ENCODE peak calls at places on chromosomes 2 and 18, in five cellular contexts. One of them, this sample, is unnamed. For H3K27me3, the result is how much of the 10 kb centered on the place peaks cover.

GRCh38 chr18:31156831-31157763 is 5.6 kb downstream of the DSC1 start:
- DNase-seq in astrocyte: no peak
- DNase-seq in Peyer's patch: no peak
- DNase-seq in stomach: no peak
- DNase-seq in psoas muscle: no peak
- DNase-seq in this sample: peak

GRCh38 chr2:110752871-110753270 is 20.5 kb downstream of the ACOXL start:
- DNase-seq in psoas muscle: no peak
- DNase-seq in astrocyte: no peak
- DNase-seq in stomach: no peak
- DNase-seq in Peyer's patch: no peak
- DNase-seq in this sample: no peak

GRCh38 chr2:55986700-55987440 is 63.3 kb upstream of the EFEMP1 start:
- DNase-seq in astrocyte: peak
- DNase-seq in stomach: no peak
- DNase-seq in Peyer's patch: no peak
- DNase-seq in psoas muscle: no peak
- DNase-seq in this sample: no peak

GRCh38 chr2:17649026-17649425 is 104.6 kb downstream of the SMC6 start:
- DNase-seq in astrocyte: no peak
- DNase-seq in stomach: no peak
- DNase-seq in psoas muscle: no peak
- DNase-seq in Peyer's patch: no peak
- DNase-seq in this sample: no peak

GRCh38 chr2:529425-529824 is 147.8 kb downstream of the TMEM18 start:
- DNase-seq in stomach: no peak
- DNase-seq in psoas muscle: no peak
- DNase-seq in astrocyte: no peak
- DNase-seq in Peyer's patch: no peak
- DNase-seq in this sample: peak

GRCh38 chr18:75231053-75231406 is 20.4 kb downstream of the TSHZ1 start:
- DNase-seq in Peyer's patch: no peak
- DNase-seq in astrocyte: no peak
- DNase-seq in psoas muscle: no peak
- DNase-seq in stomach: no peak
- DNase-seq in this sample: no peak

GRCh38 chr2:36367497-36368353 is 12.1 kb downstream of the CRIM1 start:
- DNase-seq in Peyer's patch: no peak
- DNase-seq in astrocyte: no peak
- DNase-seq in stomach: no peak
- DNase-seq in psoas muscle: no peak
- DNase-seq in this sample: peak

GRCh38 chr18:24491882-24492281 is 31.4 kb downstream of the HRH4 start:
- DNase-seq in psoas muscle: no peak
- DNase-seq in Peyer's patch: no peak
- DNase-seq in stomach: no peak
- DNase-seq in astrocyte: no peak
- DNase-seq in this sample: no peak

GRCh38 chr2:1544478-1545069 is 131.3 kb downstream of the TPO start:
- DNase-seq in astrocyte: peak
- DNase-seq in stomach: no peak
- DNase-seq in psoas muscle: no peak
- DNase-seq in Peyer's patch: no peak
- DNase-seq in this sample: peak

GRCh38 chr2:232833830-232834229 is 36.2 kb upstream of the SNORC start:
- DNase-seq in astrocyte: no peak
- DNase-seq in psoas muscle: no peak
- DNase-seq in stomach: no peak
- DNase-seq in Peyer's patch: no peak
- DNase-seq in this sample: no peak

GRCh38 chr18:14936313-14936712 is 188.3 kb downstream of the ANKRD30B start:
- DNase-seq in stomach: no peak
- DNase-seq in Peyer's patch: peak
- DNase-seq in astrocyte: no peak
- DNase-seq in psoas muscle: no peak
- DNase-seq in this sample: no peak

GRCh38 chr2:81675651-81676050 is 1371.1 kb upstream of the LRRTM1 start:
- DNase-seq in stomach: no peak
- DNase-seq in psoas muscle: no peak
- DNase-seq in Peyer's patch: no peak
- DNase-seq in astrocyte: no peak
- DNase-seq in this sample: no peak

GRCh38 chr2:64786343-64787018 is 132.8 kb upstream of the SERTAD2 start:
- DNase-seq in astrocyte: no peak
- DNase-seq in psoas muscle: no peak
- DNase-seq in Peyer's patch: no peak
- DNase-seq in stomach: no peak
- DNase-seq in this sample: no peak

GRCh38 chr18:47838396-47838795 is 92.1 kb downstream of the SMAD2 start:
- DNase-seq in astrocyte: no peak
- DNase-seq in Peyer's patch: no peak
- DNase-seq in stomach: no peak
- DNase-seq in psoas muscle: no peak
- DNase-seq in this sample: no peak

GRCh38 chr2:174438146-174438886 is 42.8 kb downstream of the SCRN3 start:
- DNase-seq in psoas muscle: peak
- DNase-seq in Peyer's patch: no peak
- DNase-seq in astrocyte: no peak
- DNase-seq in stomach: no peak
- DNase-seq in this sample: no peak

GRCh38 chr2:190679813-190680591 is 31.1 kb downstream of the NAB1 start:
- DNase-seq in stomach: peak
- DNase-seq in astrocyte: no peak
- DNase-seq in Peyer's patch: peak
- DNase-seq in psoas muscle: peak
- DNase-seq in this sample: peak

GRCh38 chr2:86027196-86027912 is 78.3 kb downstream of the POLR1A start:
- DNase-seq in astrocyte: no peak
- DNase-seq in psoas muscle: no peak
- DNase-seq in Peyer's patch: no peak
- DNase-seq in stomach: no peak
- DNase-seq in this sample: no peak

GRCh38 chr2:28442328-28442727 is 49.7 kb downstream of the FOSL2 start:
- DNase-seq in psoas muscle: no peak
- DNase-seq in stomach: no peak
- DNase-seq in astrocyte: no peak
- DNase-seq in Peyer's patch: no peak
- DNase-seq in this sample: peak

GRCh38 chr2:190627881-190628412 is 20.9 kb upstream of the NAB1 start:
- DNase-seq in Peyer's patch: peak
- DNase-seq in psoas muscle: no peak
- DNase-seq in stomach: no peak
- DNase-seq in astrocyte: peak
- DNase-seq in this sample: no peak

GRCh38 chr2:236010920-236011685 is 157.1 kb downstream of the GBX2 start:
- DNase-seq in stomach: no peak
- DNase-seq in Peyer's patch: no peak
- DNase-seq in psoas muscle: no peak
- DNase-seq in astrocyte: no peak
- DNase-seq in this sample: no peak

GRCh38 chr18:77130229-77131099 is 2.1 kb downstream of the MBP start:
- DNase-seq in psoas muscle: no peak
- DNase-seq in astrocyte: no peak
- DNase-seq in stomach: no peak
- DNase-seq in Peyer's patch: no peak
- DNase-seq in this sample: no peak

GRCh38 chr2:124258481-124258880 is 233.4 kb downstream of the CNTNAP5 start:
- DNase-seq in stomach: no peak
- DNase-seq in Peyer's patch: no peak
- DNase-seq in psoas muscle: no peak
- DNase-seq in astrocyte: peak
- DNase-seq in this sample: peak

GRCh38 chr18:33444699-33445098 is 4.2 kb upstream of the CCDC178 start:
- DNase-seq in stomach: no peak
- DNase-seq in astrocyte: no peak
- DNase-seq in psoas muscle: no peak
- DNase-seq in Peyer's patch: no peak
- DNase-seq in this sample: no peak

GRCh38 chr18:33440384-33441043 is at the start of gene CCDC178:
- DNase-seq in stomach: peak
- DNase-seq in psoas muscle: no peak
- DNase-seq in Peyer's patch: peak
- DNase-seq in astrocyte: peak
- DNase-seq in this sample: no peak

DNA sequence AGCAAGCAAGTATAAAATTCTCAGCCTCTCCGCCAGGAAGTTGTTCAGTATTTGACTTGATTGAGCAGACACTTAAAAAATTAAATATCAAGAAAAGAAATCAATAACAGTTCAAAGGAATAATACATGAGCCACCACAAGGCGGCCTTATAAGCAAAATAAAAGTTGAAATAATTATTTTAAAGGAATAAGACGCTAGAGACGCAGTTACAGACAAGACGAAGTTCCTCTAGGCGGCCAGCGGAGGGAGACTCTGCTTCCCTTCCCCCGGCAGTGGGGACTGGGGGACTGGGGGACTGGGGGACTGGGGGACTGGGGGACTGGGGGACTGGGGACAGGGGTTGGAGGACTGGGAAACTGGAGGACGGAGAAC is 524 bp downstream of the CCDC178 start:
- DNase-seq in stomach: peak
- DNase-seq in astrocyte: peak
- DNase-seq in psoas muscle: no peak
- DNase-seq in Peyer's patch: peak
- DNase-seq in this sample: peak
- TF ChIP-seq CTCF in stomach: no peak
- TF ChIP-seq CTCF in astrocyte: peak
- TF ChIP-seq CTCF in psoas muscle: no peak
- TF ChIP-seq CTCF in Peyer's patch: peak
- TF ChIP-seq CTCF in this sample: peak

GRCh38 chr2:26618611-26619010 is 22.6 kb downstream of the CIB4 start:
- DNase-seq in astrocyte: no peak
- DNase-seq in stomach: no peak
- DNase-seq in psoas muscle: no peak
- DNase-seq in Peyer's patch: no peak
- DNase-seq in this sample: no peak

GRCh38 chr2:26617259-26618083 is 23.7 kb downstream of the CIB4 start:
- DNase-seq in astrocyte: no peak
- DNase-seq in Peyer's patch: no peak
- DNase-seq in psoas muscle: no peak
- DNase-seq in stomach: no peak
- DNase-seq in this sample: no peak

GRCh38 chr2:26615336-26616031 is 25.7 kb downstream of the CIB4 start:
- DNase-seq in psoas muscle: no peak
- DNase-seq in astrocyte: no peak
- DNase-seq in stomach: no peak
- DNase-seq in Peyer's patch: no peak
- DNase-seq in this sample: no peak

GRCh38 chr2:26616032-26616863 is 24.9 kb downstream of the CIB4 start:
- DNase-seq in astrocyte: no peak
- DNase-seq in psoas muscle: no peak
- DNase-seq in Peyer's patch: no peak
- DNase-seq in stomach: no peak
- DNase-seq in this sample: no peak

GRCh38 chr2:26616864-26617135 is 24.4 kb downstream of the CIB4 start:
- DNase-seq in astrocyte: no peak
- DNase-seq in Peyer's patch: no peak
- DNase-seq in psoas muscle: no peak
- DNase-seq in stomach: no peak
- DNase-seq in this sample: no peak
- H3K27me3 ChIP-seq in astrocyte: under half
- H3K27me3 ChIP-seq in Peyer's patch: under half
- H3K27me3 ChIP-seq in psoas muscle: under half
- H3K27me3 ChIP-seq in stomach: half or more
- H3K27me3 ChIP-seq in this sample: under half

GRCh38 chr2:74675090-74675489 is 21.0 kb downstream of the SEMA4F start:
- DNase-seq in Peyer's patch: no peak
- DNase-seq in stomach: no peak
- DNase-seq in astrocyte: no peak
- DNase-seq in psoas muscle: no peak
- DNase-seq in this sample: no peak

GRCh38 chr2:74673821-74674528 is 19.9 kb downstream of the SEMA4F start:
- DNase-seq in Peyer's patch: no peak
- DNase-seq in psoas muscle: no peak
- DNase-seq in stomach: no peak
- DNase-seq in astrocyte: no peak
- DNase-seq in this sample: no peak

GRCh38 chr2:74668087-74668486 is 14.0 kb downstream of the SEMA4F start:
- DNase-seq in Peyer's patch: no peak
- DNase-seq in psoas muscle: no peak
- DNase-seq in astrocyte: no peak
- DNase-seq in stomach: no peak
- DNase-seq in this sample: no peak

GRCh38 chr2:74671479-74671878 is 17.4 kb downstream of the SEMA4F start:
- DNase-seq in Peyer's patch: no peak
- DNase-seq in astrocyte: peak
- DNase-seq in stomach: no peak
- DNase-seq in psoas muscle: no peak
- DNase-seq in this sample: peak

GRCh38 chr2:74670263-74670662 is 16.2 kb downstream of the SEMA4F start:
- DNase-seq in Peyer's patch: no peak
- DNase-seq in stomach: no peak
- DNase-seq in psoas muscle: no peak
- DNase-seq in astrocyte: no peak
- DNase-seq in this sample: no peak
- TF ChIP-seq CTCF in Peyer's patch: no peak
- TF ChIP-seq CTCF in stomach: no peak
- TF ChIP-seq CTCF in psoas muscle: no peak
- TF ChIP-seq CTCF in astrocyte: no peak
- TF ChIP-seq CTCF in this sample: no peak

GRCh38 chr2:66578067-66578852 is 143.3 kb downstream of the MEIS1 start:
- DNase-seq in psoas muscle: peak
- DNase-seq in astrocyte: no peak
- DNase-seq in stomach: no peak
- DNase-seq in Peyer's patch: no peak
- DNase-seq in this sample: no peak

GRCh38 chr2:66580343-66580954 is 145.5 kb downstream of the MEIS1 start:
- DNase-seq in stomach: no peak
- DNase-seq in Peyer's patch: no peak
- DNase-seq in astrocyte: no peak
- DNase-seq in psoas muscle: no peak
- DNase-seq in this sample: no peak

GRCh38 chr2:66578853-66579158 is 143.9 kb downstream of the MEIS1 start:
- DNase-seq in Peyer's patch: no peak
- DNase-seq in psoas muscle: no peak
- DNase-seq in stomach: no peak
- DNase-seq in astrocyte: no peak
- DNase-seq in this sample: no peak

GRCh38 chr2:66577331-66578041 is 142.6 kb downstream of the MEIS1 start:
- DNase-seq in stomach: no peak
- DNase-seq in Peyer's patch: no peak
- DNase-seq in psoas muscle: peak
- DNase-seq in astrocyte: no peak
- DNase-seq in this sample: no peak

DNA sequence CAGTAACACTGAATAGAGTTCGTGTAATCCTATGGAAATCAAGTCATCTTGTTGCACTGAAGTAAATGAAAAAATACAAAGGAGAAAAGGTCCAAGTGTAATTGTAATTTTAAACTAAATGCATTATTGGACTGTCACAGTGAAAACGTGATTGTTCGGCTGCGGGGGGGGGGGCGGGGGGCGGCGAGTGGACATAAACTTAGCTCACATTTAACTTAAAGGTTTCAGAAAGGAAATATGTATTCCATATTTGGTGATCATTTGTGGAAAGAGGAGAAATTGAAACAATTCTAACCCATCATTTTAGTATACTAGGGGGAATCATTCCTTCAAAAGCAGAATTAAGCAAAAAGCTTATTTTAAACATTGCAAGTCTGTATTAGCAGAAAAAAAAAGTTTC is 144.6 kb downstream of the MEIS1 start:
- DNase-seq in astrocyte: no peak
- DNase-seq in Peyer's patch: no peak
- DNase-seq in psoas muscle: no peak
- DNase-seq in stomach: no peak
- DNase-seq in this sample: no peak
- H3K27me3 ChIP-seq in astrocyte: half or more
- H3K27me3 ChIP-seq in Peyer's patch: under half
- H3K27me3 ChIP-seq in psoas muscle: half or more
- H3K27me3 ChIP-seq in stomach: half or more
- H3K27me3 ChIP-seq in this sample: under half

This sample was measured in bronchial epithelial cell.